ENCODE peak calls at places on chromosomes 3 and 15, in six cellular contexts. One of them, this sample, is unnamed.

GRCh38 chr3:71067977-71068376 is 515.6 kb downstream of the FOXP1 start:
- DNase-seq in AG09309: no peak
- DNase-seq in GDM1: no peak
- DNase-seq in left lung: no peak
- DNase-seq in GM23338: no peak
- DNase-seq in HEK293T: no peak
- DNase-seq in this sample: no peak

GRCh38 chr3:23116041-23116440 is 87.1 kb upstream of the UBE2E2 start:
- DNase-seq in left lung: no peak
- DNase-seq in AG09309: no peak
- DNase-seq in GDM1: no peak
- DNase-seq in GM23338: no peak
- DNase-seq in HEK293T: no peak
- DNase-seq in this sample: no peak

GRCh38 chr3:83321891-83322290 is 1560.4 kb upstream of the GBE1 start:
- DNase-seq in GM23338: no peak
- DNase-seq in HEK293T: no peak
- DNase-seq in GDM1: no peak
- DNase-seq in left lung: no peak
- DNase-seq in AG09309: no peak
- DNase-seq in this sample: no peak

GRCh38 chr15:90642464-90643300 is 74.5 kb upstream of the BLM start:
- DNase-seq in left lung: no peak
- DNase-seq in GM23338: peak
- DNase-seq in HEK293T: no peak
- DNase-seq in AG09309: no peak
- DNase-seq in GDM1: no peak
- DNase-seq in this sample: no peak

GRCh38 chr3:50525987-50526386 is 22.6 kb upstream of the CACNA2D2 start:
- DNase-seq in AG09309: no peak
- DNase-seq in left lung: peak
- DNase-seq in GDM1: peak
- DNase-seq in HEK293T: peak
- DNase-seq in GM23338: peak
- DNase-seq in this sample: peak

GRCh38 chr15:74873756-74874424 is 725 bp upstream of the SCAMP2 start:
- DNase-seq in AG09309: no peak
- DNase-seq in left lung: no peak
- DNase-seq in GM23338: peak
- DNase-seq in GDM1: no peak
- DNase-seq in HEK293T: peak
- DNase-seq in this sample: no peak

GRCh38 chr15:58070801-58071418 is 5.4 kb upstream of the ALDH1A2 start:
- DNase-seq in GDM1: no peak
- DNase-seq in AG09309: peak
- DNase-seq in left lung: peak
- DNase-seq in GM23338: peak
- DNase-seq in HEK293T: peak
- DNase-seq in this sample: peak

GRCh38 chr15:75718326-75718725 is 5.7 kb upstream of the CSPG4 start:
- DNase-seq in HEK293T: no peak
- DNase-seq in GDM1: no peak
- DNase-seq in GM23338: no peak
- DNase-seq in left lung: peak
- DNase-seq in AG09309: no peak
- DNase-seq in this sample: no peak

GRCh38 chr15:75347222-75348033 is 589 bp downstream of the NEIL1 start:
- DNase-seq in AG09309: no peak
- DNase-seq in left lung: peak
- DNase-seq in HEK293T: peak
- DNase-seq in GM23338: peak
- DNase-seq in GDM1: no peak
- DNase-seq in this sample: no peak

GRCh38 chr15:94972314-94972713 is 741.0 kb downstream of the MCTP2 start:
- DNase-seq in AG09309: no peak
- DNase-seq in GM23338: peak
- DNase-seq in HEK293T: no peak
- DNase-seq in left lung: no peak
- DNase-seq in GDM1: no peak
- DNase-seq in this sample: no peak